ENCODE peak calls at places on chromosomes 6 and 20, in four cellular contexts. One of them, this sample, is unnamed.

GRCh38 chr20:62557425-62557824 is 81.6 kb upstream of the GATA5 start:
- DNase-seq in K562: no peak
- DNase-seq in HepG2: no peak
- DNase-seq in H1: no peak
- DNase-seq in this sample: no peak

GRCh38 chr20:6017880-6018279 is 36.0 kb downstream of the LRRN4 start:
- DNase-seq in HepG2: no peak
- DNase-seq in H1: no peak
- DNase-seq in K562: no peak
- DNase-seq in this sample: no peak

GRCh38 chr6:72348926-72349325 is 272.9 kb upstream of the KCNQ5 start:
- DNase-seq in H1: no peak
- DNase-seq in HepG2: no peak
- DNase-seq in K562: no peak
- DNase-seq in this sample: no peak

GRCh38 chr20:14245368-14245970 is 91.9 kb downstream of the FLRT3 start:
- DNase-seq in K562: no peak
- DNase-seq in H1: no peak
- DNase-seq in HepG2: no peak
- DNase-seq in this sample: no peak

GRCh38 chr6:42136508-42137191 is 5.8 kb downstream of the C6orf132 start:
- DNase-seq in HepG2: peak; percentile 61
- DNase-seq in H1: peak; percentile 86
- DNase-seq in K562: peak; percentile 88
- DNase-seq in this sample: peak; percentile 62

GRCh38 chr20:38880952-38881735 is 45.1 kb upstream of the FAM83D start:
- DNase-seq in HepG2: no peak
- DNase-seq in H1: no peak
- DNase-seq in K562: no peak
- DNase-seq in this sample: no peak

GRCh38 chr6:7589221-7589620 is 777 bp upstream of the SNRNP48 start:
- DNase-seq in H1: no peak
- DNase-seq in K562: no peak
- DNase-seq in HepG2: no peak
- DNase-seq in this sample: no peak

GRCh38 chr6:26223677-26224546 is 136.7 kb downstream of the HFE start:
- DNase-seq in H1: no peak
- DNase-seq in HepG2: peak; percentile 92
- DNase-seq in K562: no peak
- DNase-seq in this sample: peak; percentile 63

GRCh38 chr6:170423030-170423429 is 116.5 kb downstream of the FAM120B start:
- DNase-seq in HepG2: no peak
- DNase-seq in H1: peak; percentile 54
- DNase-seq in K562: peak; percentile 16
- DNase-seq in this sample: no peak

GRCh38 chr20:63234693-63235398 is 859 bp upstream of the BIRC7 start:
- DNase-seq in H1: no peak
- DNase-seq in HepG2: peak; percentile 60
- DNase-seq in K562: peak; percentile 50
- DNase-seq in this sample: peak; percentile 63

GRCh38 chr6:40328376-40328987 is 258.7 kb downstream of the LRFN2 start:
- DNase-seq in HepG2: no peak
- DNase-seq in K562: peak; percentile 15
- DNase-seq in H1: no peak
- DNase-seq in this sample: peak; percentile 10

GRCh38 chr6:105067329-105067728 is 110.4 kb downstream of the LIN28B start:
- DNase-seq in K562: no peak
- DNase-seq in H1: no peak
- DNase-seq in HepG2: peak; percentile 36
- DNase-seq in this sample: no peak

GRCh38 chr6:52887912-52888535 is 21.5 kb downstream of the GSTA3 start:
- DNase-seq in H1: no peak
- DNase-seq in HepG2: no peak
- DNase-seq in K562: no peak
- DNase-seq in this sample: no peak

GRCh38 chr6:110325197-110325596 is 33.0 kb downstream of the METTL24 start:
- DNase-seq in K562: no peak
- DNase-seq in H1: no peak
- DNase-seq in HepG2: peak; percentile 46
- DNase-seq in this sample: no peak

GRCh38 chr20:23062632-23063031 is 13.2 kb upstream of the THBD start:
- DNase-seq in K562: no peak
- DNase-seq in H1: no peak
- DNase-seq in HepG2: no peak
- DNase-seq in this sample: no peak

GRCh38 chr6:109687271-109687721 is 3.7 kb downstream of the AK9 start:
- DNase-seq in HepG2: no peak
- DNase-seq in K562: peak; percentile 24
- DNase-seq in H1: no peak
- DNase-seq in this sample: no peak

GRCh38 chr20:31948008-31948407 is 3.8 kb downstream of the PDRG1 start:
- DNase-seq in HepG2: no peak
- DNase-seq in H1: no peak
- DNase-seq in K562: no peak
- DNase-seq in this sample: peak; percentile 55

DNA sequence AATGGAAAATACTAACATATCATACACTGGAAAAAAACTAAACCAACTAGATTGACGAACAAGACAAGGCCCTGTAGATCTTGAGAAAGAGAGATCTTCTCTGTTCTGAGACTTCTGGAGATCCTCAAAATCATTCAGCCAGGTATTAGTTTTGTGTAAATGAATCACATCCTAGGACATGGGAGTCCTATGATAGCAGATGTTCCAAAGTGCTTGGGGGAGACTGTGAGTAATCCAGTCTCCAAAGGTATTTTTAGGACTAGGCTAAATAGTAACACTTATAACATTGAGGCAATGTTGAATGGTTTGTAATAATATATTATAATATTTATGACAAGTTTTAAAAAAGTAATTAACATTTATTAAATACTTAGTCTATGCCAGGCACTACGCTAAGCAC is 275.0 kb downstream of the BTBD9 start:
- DNase-seq in K562: no peak
- DNase-seq in HepG2: no peak
- DNase-seq in H1: no peak
- DNase-seq in this sample: no peak
- TF ChIP-seq PHF8 in K562: no peak
- TF ChIP-seq PHF8 in HepG2: no peak
- TF ChIP-seq PHF8 in H1: no peak
- TF ChIP-seq PHF8 in this sample: no peak

GRCh38 chr20:46047821-46048220 is 18.8 kb downstream of the SLC12A5 start:
- DNase-seq in H1: no peak
- DNase-seq in HepG2: no peak
- DNase-seq in K562: no peak
- DNase-seq in this sample: no peak
- TF ChIP-seq PHF8 in H1: no peak
- TF ChIP-seq PHF8 in HepG2: no peak
- TF ChIP-seq PHF8 in K562: no peak
- TF ChIP-seq PHF8 in this sample: no peak

DNA sequence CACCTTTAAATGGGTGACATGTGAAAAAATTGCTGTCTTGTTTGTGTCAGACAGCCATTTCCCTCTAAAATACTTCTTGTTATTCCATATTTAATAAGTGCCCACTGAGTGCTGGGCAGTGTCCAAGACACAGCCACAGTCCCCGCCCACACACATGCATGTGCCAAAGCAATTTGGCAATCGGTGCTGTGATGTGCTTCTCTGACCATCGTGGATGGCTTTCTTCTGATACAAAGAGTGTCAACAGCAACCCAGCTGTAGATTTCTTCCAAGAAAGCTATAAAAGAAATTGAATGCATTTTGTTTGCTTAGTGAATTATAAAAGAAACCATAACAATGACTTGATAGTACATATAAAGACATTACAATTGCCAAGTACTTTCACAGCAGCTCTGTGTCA is 140.5 kb upstream of the ATXN1 start:
- DNase-seq in H1: no peak
- DNase-seq in K562: no peak
- DNase-seq in HepG2: no peak
- DNase-seq in this sample: no peak
- TF ChIP-seq PHF8 in H1: no peak
- TF ChIP-seq PHF8 in K562: no peak
- TF ChIP-seq PHF8 in HepG2: no peak
- TF ChIP-seq PHF8 in this sample: no peak

GRCh38 chr20:34083137-34083536 is 28.9 kb downstream of the EIF2S2 start:
- DNase-seq in H1: no peak
- DNase-seq in K562: peak; percentile 83
- DNase-seq in HepG2: no peak
- DNase-seq in this sample: peak; percentile 33
- TF ChIP-seq PHF8 in H1: no peak
- TF ChIP-seq PHF8 in K562: no peak
- TF ChIP-seq PHF8 in HepG2: no peak
- TF ChIP-seq PHF8 in this sample: no peak

GRCh38 chr6:14729186-14729871 is 516.5 kb upstream of the JARID2 start:
- DNase-seq in H1: no peak
- DNase-seq in HepG2: no peak
- DNase-seq in K562: peak; percentile 12
- DNase-seq in this sample: no peak

GRCh38 chr6:14728396-14729024 is 517.4 kb upstream of the JARID2 start:
- DNase-seq in K562: peak; percentile 88
- DNase-seq in H1: no peak
- DNase-seq in HepG2: no peak
- DNase-seq in this sample: no peak

GRCh38 chr6:14732226-14732844 is 513.5 kb upstream of the JARID2 start:
- DNase-seq in H1: no peak
- DNase-seq in HepG2: no peak
- DNase-seq in K562: no peak
- DNase-seq in this sample: no peak

GRCh38 chr6:14731638-14732037 is 514.2 kb upstream of the JARID2 start:
- DNase-seq in HepG2: no peak
- DNase-seq in K562: no peak
- DNase-seq in H1: no peak
- DNase-seq in this sample: no peak

GRCh38 chr6:14730654-14731053 is 515.2 kb upstream of the JARID2 start:
- DNase-seq in K562: no peak
- DNase-seq in H1: no peak
- DNase-seq in HepG2: no peak
- DNase-seq in this sample: no peak
- TF ChIP-seq PHF8 in K562: no peak
- TF ChIP-seq PHF8 in H1: no peak
- TF ChIP-seq PHF8 in HepG2: no peak
- TF ChIP-seq PHF8 in this sample: no peak

GRCh38 chr6:139443226-139444112 is 69.0 kb upstream of the CITED2 start:
- DNase-seq in HepG2: no peak
- DNase-seq in H1: no peak
- DNase-seq in K562: peak; percentile 59
- DNase-seq in this sample: no peak

GRCh38 chr6:139436521-139437348 is 62.3 kb upstream of the CITED2 start:
- DNase-seq in H1: no peak
- DNase-seq in K562: no peak
- DNase-seq in HepG2: no peak
- DNase-seq in this sample: no peak

GRCh38 chr6:139438775-139439174 is 64.3 kb upstream of the CITED2 start:
- DNase-seq in K562: no peak
- DNase-seq in H1: no peak
- DNase-seq in HepG2: no peak
- DNase-seq in this sample: no peak

GRCh38 chr6:139442188-139442625 is 67.8 kb upstream of the CITED2 start:
- DNase-seq in H1: no peak
- DNase-seq in K562: no peak
- DNase-seq in HepG2: no peak
- DNase-seq in this sample: no peak

DNA sequence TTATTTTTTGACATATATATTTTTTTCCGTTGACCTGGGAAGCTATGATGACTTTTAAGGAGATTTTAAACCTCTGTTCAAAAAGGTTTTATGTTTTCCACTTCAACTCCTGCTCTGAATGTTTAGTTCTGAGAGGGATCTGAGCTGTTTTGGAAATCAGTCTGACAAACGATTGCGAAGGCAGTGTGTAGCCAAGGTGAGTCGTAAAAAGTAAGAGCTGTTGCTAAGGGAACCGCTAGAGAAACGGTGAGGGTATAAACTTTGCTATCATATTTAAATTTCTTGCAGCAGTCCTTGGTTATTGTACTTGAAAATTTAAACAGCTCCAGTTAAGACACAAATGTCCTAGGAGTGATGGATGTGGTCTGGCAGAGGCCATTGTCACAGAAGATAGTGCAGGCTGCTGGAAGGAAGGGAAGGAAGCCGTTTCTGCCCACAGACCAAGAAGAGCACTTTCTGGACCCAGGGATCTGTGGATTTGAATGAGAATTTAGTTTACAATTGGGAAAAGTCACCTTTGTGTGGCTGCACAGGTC is 64.9 kb upstream of the CITED2 start:
- DNase-seq in H1: no peak
- DNase-seq in HepG2: no peak
- DNase-seq in K562: no peak
- DNase-seq in this sample: no peak
- TF ChIP-seq PHF8 in H1: no peak
- TF ChIP-seq PHF8 in HepG2: no peak
- TF ChIP-seq PHF8 in K562: no peak
- TF ChIP-seq PHF8 in this sample: no peak

This sample was measured in A549.